ENCODE peak calls at places on chromosomes 4 and X, in nine cellular contexts. One of them, this sample, is unnamed.

GRCh38 chr4:129167640-129168260 is 71.8 kb downstream of the C4orf33 start:
- DNase-seq in MM.1S: no peak
- DNase-seq in effector memory CD4-positive, alpha-beta T cell: no peak
- DNase-seq in HCT116: no peak
- DNase-seq in H7: no peak
- DNase-seq in testis: no peak
- DNase-seq in GM23248: no peak
- DNase-seq in mammary epithelial cell: no peak
- DNase-seq in small intestine: no peak
- DNase-seq in this sample: no peak

GRCh38 chr4:59805176-59805575 is 1395.0 kb upstream of the ADGRL3 start:
- DNase-seq in MM.1S: no peak
- DNase-seq in HCT116: no peak
- DNase-seq in effector memory CD4-positive, alpha-beta T cell: no peak
- DNase-seq in small intestine: no peak
- DNase-seq in GM23248: no peak
- DNase-seq in H7: no peak
- DNase-seq in testis: no peak
- DNase-seq in mammary epithelial cell: no peak
- DNase-seq in this sample: no peak

GRCh38 chrX:40922307-40922706 is 162.9 kb upstream of the USP9X start:
- DNase-seq in GM23248: peak; percentile 57
- DNase-seq in MM.1S: peak; percentile 55
- DNase-seq in H7: peak; percentile 61
- DNase-seq in HCT116: peak; percentile 56
- DNase-seq in small intestine: peak; percentile 65
- DNase-seq in effector memory CD4-positive, alpha-beta T cell: no peak
- DNase-seq in mammary epithelial cell: peak; percentile 55
- DNase-seq in testis: no peak
- DNase-seq in this sample: no peak

GRCh38 chr4:105666693-105667092 is 41.8 kb downstream of the INTS12 start:
- DNase-seq in mammary epithelial cell: peak; percentile 39
- DNase-seq in testis: no peak
- DNase-seq in GM23248: peak; percentile 46
- DNase-seq in MM.1S: peak; percentile 43
- DNase-seq in small intestine: peak; percentile 18
- DNase-seq in HCT116: no peak
- DNase-seq in effector memory CD4-positive, alpha-beta T cell: no peak
- DNase-seq in H7: no peak
- DNase-seq in this sample: no peak

GRCh38 chr4:57233391-57233790 is 123.2 kb upstream of the IGFBP7 start:
- DNase-seq in MM.1S: no peak
- DNase-seq in effector memory CD4-positive, alpha-beta T cell: no peak
- DNase-seq in GM23248: peak; percentile 63
- DNase-seq in mammary epithelial cell: peak; percentile 37
- DNase-seq in H7: no peak
- DNase-seq in testis: no peak
- DNase-seq in HCT116: no peak
- DNase-seq in small intestine: no peak
- DNase-seq in this sample: no peak

GRCh38 chr4:148054275-148054674 is 322.4 kb downstream of the ARHGAP10 start:
- DNase-seq in mammary epithelial cell: no peak
- DNase-seq in H7: no peak
- DNase-seq in MM.1S: no peak
- DNase-seq in effector memory CD4-positive, alpha-beta T cell: no peak
- DNase-seq in HCT116: no peak
- DNase-seq in GM23248: no peak
- DNase-seq in testis: no peak
- DNase-seq in small intestine: peak; percentile 50
- DNase-seq in this sample: peak; percentile 56

GRCh38 chrX:34578237-34578636 is 78.8 kb downstream of the TMEM47 start:
- DNase-seq in mammary epithelial cell: peak; percentile 10
- DNase-seq in effector memory CD4-positive, alpha-beta T cell: no peak
- DNase-seq in HCT116: no peak
- DNase-seq in small intestine: peak; percentile 0
- DNase-seq in GM23248: peak; percentile 54
- DNase-seq in MM.1S: peak; percentile 11
- DNase-seq in H7: no peak
- DNase-seq in testis: no peak
- DNase-seq in this sample: no peak

GRCh38 chr4:182604161-182604591 is 313.0 kb downstream of the DCTD start:
- DNase-seq in HCT116: no peak
- DNase-seq in MM.1S: no peak
- DNase-seq in effector memory CD4-positive, alpha-beta T cell: no peak
- DNase-seq in small intestine: no peak
- DNase-seq in mammary epithelial cell: no peak
- DNase-seq in testis: no peak
- DNase-seq in H7: no peak
- DNase-seq in GM23248: peak; percentile 30
- DNase-seq in this sample: no peak

GRCh38 chr4:118286685-118287084 is 66.1 kb downstream of the PRSS12 start:
- DNase-seq in MM.1S: no peak
- DNase-seq in small intestine: no peak
- DNase-seq in GM23248: no peak
- DNase-seq in effector memory CD4-positive, alpha-beta T cell: no peak
- DNase-seq in HCT116: no peak
- DNase-seq in mammary epithelial cell: peak; percentile 82
- DNase-seq in testis: no peak
- DNase-seq in H7: no peak
- DNase-seq in this sample: no peak

GRCh38 chrX:2342878-2343277 is 157.9 kb downstream of the DHRSX start:
- DNase-seq in H7: no peak
- DNase-seq in MM.1S: no peak
- DNase-seq in GM23248: peak; percentile 36
- DNase-seq in HCT116: no peak
- DNase-seq in mammary epithelial cell: no peak
- DNase-seq in testis: no peak
- DNase-seq in effector memory CD4-positive, alpha-beta T cell: no peak
- DNase-seq in small intestine: no peak
- DNase-seq in this sample: no peak

GRCh38 chr4:156559346-156559745 is 412.3 kb downstream of the PDGFC start:
- DNase-seq in GM23248: peak; percentile 35
- DNase-seq in HCT116: no peak
- DNase-seq in effector memory CD4-positive, alpha-beta T cell: no peak
- DNase-seq in small intestine: no peak
- DNase-seq in mammary epithelial cell: no peak
- DNase-seq in MM.1S: no peak
- DNase-seq in H7: no peak
- DNase-seq in testis: no peak
- DNase-seq in this sample: no peak

GRCh38 chr4:82706349-82707000 is 92.1 kb downstream of the SCD5 start:
- DNase-seq in mammary epithelial cell: peak; percentile 67
- DNase-seq in small intestine: no peak
- DNase-seq in MM.1S: no peak
- DNase-seq in GM23248: peak; percentile 36
- DNase-seq in testis: peak; percentile 35
- DNase-seq in H7: no peak
- DNase-seq in HCT116: no peak
- DNase-seq in effector memory CD4-positive, alpha-beta T cell: no peak
- DNase-seq in this sample: no peak

GRCh38 chr4:19940861-19941260 is 310.8 kb upstream of the SLIT2 start:
- DNase-seq in H7: no peak
- DNase-seq in HCT116: no peak
- DNase-seq in MM.1S: no peak
- DNase-seq in testis: no peak
- DNase-seq in GM23248: no peak
- DNase-seq in small intestine: no peak
- DNase-seq in effector memory CD4-positive, alpha-beta T cell: no peak
- DNase-seq in mammary epithelial cell: no peak
- DNase-seq in this sample: no peak
- H3K27me3 ChIP-seq in H7: no peaks in the 10 kb centered on the region
- H3K27me3 ChIP-seq in HCT116: no peaks in the 10 kb centered on the region
- H3K27me3 ChIP-seq in MM.1S: no peaks in the 10 kb centered on the region
- H3K27me3 ChIP-seq in testis: no peaks in the 10 kb centered on the region
- H3K27me3 ChIP-seq in GM23248: no peaks in the 10 kb centered on the region
- H3K27me3 ChIP-seq in small intestine: no peaks in the 10 kb centered on the region
- H3K27me3 ChIP-seq in effector memory CD4-positive, alpha-beta T cell: no peaks in the 10 kb centered on the region
- H3K27me3 ChIP-seq in mammary epithelial cell: no peaks in the 10 kb centered on the region
- H3K27me3 ChIP-seq in this sample: no peaks in the 10 kb centered on the region

DNA sequence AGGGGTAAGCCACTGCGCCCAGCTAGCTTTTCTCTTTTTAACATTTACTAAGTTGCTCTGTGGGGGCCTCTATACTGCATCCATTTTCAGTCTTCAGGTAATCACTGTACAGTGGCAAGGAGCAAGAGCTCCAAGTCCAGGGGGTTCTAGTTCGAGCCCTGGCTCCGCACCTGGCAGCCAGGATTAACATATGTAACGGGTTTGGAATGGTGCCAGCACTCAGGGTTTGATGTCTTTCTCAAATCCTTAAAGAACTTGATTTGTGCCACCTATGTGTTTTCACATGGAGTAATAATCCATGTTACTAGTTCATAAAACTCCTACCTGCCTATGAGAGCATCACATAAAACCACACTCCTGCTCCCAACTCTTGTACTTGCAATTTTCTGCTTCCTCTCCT is 4.5 kb downstream of the GRPEL1 start:
- DNase-seq in mammary epithelial cell: no peak
- DNase-seq in small intestine: no peak
- DNase-seq in MM.1S: no peak
- DNase-seq in testis: no peak
- DNase-seq in H7: no peak
- DNase-seq in GM23248: no peak
- DNase-seq in effector memory CD4-positive, alpha-beta T cell: no peak
- DNase-seq in HCT116: no peak
- DNase-seq in this sample: no peak
- H3K36me3 ChIP-seq in mammary epithelial cell: peaks cover 43% of the 10 kb centered on the region
- H3K36me3 ChIP-seq in small intestine: peaks cover 29% of the 10 kb centered on the region
- H3K36me3 ChIP-seq in MM.1S: peaks cover 31% of the 10 kb centered on the region
- H3K36me3 ChIP-seq in testis: no peaks in the 10 kb centered on the region
- H3K36me3 ChIP-seq in H7: peaks cover 28% of the 10 kb centered on the region
- H3K36me3 ChIP-seq in GM23248: peaks cover 44% of the 10 kb centered on the region
- H3K36me3 ChIP-seq in effector memory CD4-positive, alpha-beta T cell: peaks cover 54% of the 10 kb centered on the region
- H3K36me3 ChIP-seq in HCT116: peaks cover 36% of the 10 kb centered on the region
- H3K36me3 ChIP-seq in this sample: peaks cover 71% of the 10 kb centered on the region

GRCh38 chr4:8866828-8867623 is 4.6 kb downstream of the HMX1 start:
- DNase-seq in small intestine: no peak
- DNase-seq in mammary epithelial cell: no peak
- DNase-seq in MM.1S: no peak
- DNase-seq in GM23248: no peak
- DNase-seq in H7: peak; percentile 62
- DNase-seq in effector memory CD4-positive, alpha-beta T cell: no peak
- DNase-seq in HCT116: no peak
- DNase-seq in testis: no peak
- DNase-seq in this sample: no peak
- H3K27me3 ChIP-seq in small intestine: peaks cover 70% of the 10 kb centered on the region
- H3K27me3 ChIP-seq in mammary epithelial cell: peaks cover 40% of the 10 kb centered on the region
- H3K27me3 ChIP-seq in MM.1S: peaks cover 75% of the 10 kb centered on the region
- H3K27me3 ChIP-seq in GM23248: peaks cover 29% of the 10 kb centered on the region
- H3K27me3 ChIP-seq in H7: peaks cover 95% of the 10 kb centered on the region
- H3K27me3 ChIP-seq in effector memory CD4-positive, alpha-beta T cell: peaks cover 12% of the 10 kb centered on the region
- H3K27me3 ChIP-seq in HCT116: no peaks in the 10 kb centered on the region
- H3K27me3 ChIP-seq in testis: no peaks in the 10 kb centered on the region
- H3K27me3 ChIP-seq in this sample: no peaks in the 10 kb centered on the region

GRCh38 chr4:185318679-185319078 is 77.0 kb downstream of the LRP2BP start:
- DNase-seq in HCT116: no peak
- DNase-seq in MM.1S: peak; percentile 47
- DNase-seq in testis: no peak
- DNase-seq in effector memory CD4-positive, alpha-beta T cell: no peak
- DNase-seq in H7: peak; percentile 39
- DNase-seq in small intestine: peak; percentile 31
- DNase-seq in mammary epithelial cell: no peak
- DNase-seq in GM23248: no peak
- DNase-seq in this sample: no peak
- H3K36me3 ChIP-seq in HCT116: peaks cover 2% of the 10 kb centered on the region
- H3K36me3 ChIP-seq in MM.1S: peaks cover 12% of the 10 kb centered on the region
- H3K36me3 ChIP-seq in testis: no peaks in the 10 kb centered on the region
- H3K36me3 ChIP-seq in effector memory CD4-positive, alpha-beta T cell: no peaks in the 10 kb centered on the region
- H3K36me3 ChIP-seq in H7: no peaks in the 10 kb centered on the region
- H3K36me3 ChIP-seq in small intestine: no peaks in the 10 kb centered on the region
- H3K36me3 ChIP-seq in mammary epithelial cell: peaks cover 7% of the 10 kb centered on the region
- H3K36me3 ChIP-seq in GM23248: peaks cover 9% of the 10 kb centered on the region
- H3K36me3 ChIP-seq in this sample: no peaks in the 10 kb centered on the region

GRCh38 chr4:165378398-165378762 is 428 bp upstream of the CPE start:
- DNase-seq in MM.1S: no peak
- DNase-seq in effector memory CD4-positive, alpha-beta T cell: no peak
- DNase-seq in testis: no peak
- DNase-seq in small intestine: no peak
- DNase-seq in H7: no peak
- DNase-seq in GM23248: no peak
- DNase-seq in HCT116: no peak
- DNase-seq in mammary epithelial cell: no peak
- DNase-seq in this sample: no peak
- H3K27me3 ChIP-seq in MM.1S: no peaks in the 10 kb centered on the region
- H3K27me3 ChIP-seq in effector memory CD4-positive, alpha-beta T cell: peaks cover 19% of the 10 kb centered on the region
- H3K27me3 ChIP-seq in testis: no peaks in the 10 kb centered on the region
- H3K27me3 ChIP-seq in small intestine: no peaks in the 10 kb centered on the region
- H3K27me3 ChIP-seq in H7: peaks cover 19% of the 10 kb centered on the region
- H3K27me3 ChIP-seq in GM23248: no peaks in the 10 kb centered on the region
- H3K27me3 ChIP-seq in HCT116: no peaks in the 10 kb centered on the region
- H3K27me3 ChIP-seq in mammary epithelial cell: no peaks in the 10 kb centered on the region
- H3K27me3 ChIP-seq in this sample: peaks cover 14% of the 10 kb centered on the region

DNA sequence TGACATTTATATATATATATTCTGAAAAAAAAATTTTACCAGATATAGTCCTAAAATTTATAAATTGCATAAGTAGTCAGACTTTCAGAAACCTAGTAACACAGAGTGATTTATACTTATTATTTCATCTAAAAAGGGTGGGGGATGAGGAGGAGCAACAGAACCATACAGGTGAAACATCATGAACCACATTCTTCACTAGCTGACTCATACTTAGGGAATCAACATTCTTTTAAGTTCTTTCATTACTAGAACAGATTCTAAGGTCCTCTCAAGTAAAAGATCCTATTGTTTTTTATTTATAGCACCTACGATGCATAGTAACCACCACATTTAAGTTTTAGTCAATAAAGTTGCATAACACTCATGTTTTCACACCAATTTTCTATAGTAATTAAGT is 166.1 kb downstream of the LRBA start:
- DNase-seq in H7: no peak
- DNase-seq in mammary epithelial cell: peak; percentile 70
- DNase-seq in GM23248: no peak
- DNase-seq in testis: no peak
- DNase-seq in effector memory CD4-positive, alpha-beta T cell: no peak
- DNase-seq in MM.1S: no peak
- DNase-seq in HCT116: no peak
- DNase-seq in small intestine: no peak
- DNase-seq in this sample: no peak
- H3K36me3 ChIP-seq in H7: peaks cover 2% of the 10 kb centered on the region
- H3K36me3 ChIP-seq in mammary epithelial cell: peaks cover 5% of the 10 kb centered on the region
- H3K36me3 ChIP-seq in GM23248: no peaks in the 10 kb centered on the region
- H3K36me3 ChIP-seq in testis: no peaks in the 10 kb centered on the region
- H3K36me3 ChIP-seq in effector memory CD4-positive, alpha-beta T cell: peaks cover 46% of the 10 kb centered on the region
- H3K36me3 ChIP-seq in MM.1S: peaks cover 7% of the 10 kb centered on the region
- H3K36me3 ChIP-seq in HCT116: peaks cover 7% of the 10 kb centered on the region
- H3K36me3 ChIP-seq in small intestine: peaks cover 7% of the 10 kb centered on the region
- H3K36me3 ChIP-seq in this sample: peaks cover 5% of the 10 kb centered on the region

GRCh38 chr4:3469386-3470243 is 6.5 kb downstream of the DOK7 start:
- DNase-seq in GM23248: no peak
- DNase-seq in testis: no peak
- DNase-seq in mammary epithelial cell: no peak
- DNase-seq in effector memory CD4-positive, alpha-beta T cell: no peak
- DNase-seq in MM.1S: no peak
- DNase-seq in small intestine: no peak
- DNase-seq in HCT116: no peak
- DNase-seq in H7: peak; percentile 57
- DNase-seq in this sample: no peak
- H3K27me3 ChIP-seq in GM23248: no peaks in the 10 kb centered on the region
- H3K27me3 ChIP-seq in testis: no peaks in the 10 kb centered on the region
- H3K27me3 ChIP-seq in mammary epithelial cell: no peaks in the 10 kb centered on the region
- H3K27me3 ChIP-seq in effector memory CD4-positive, alpha-beta T cell: no peaks in the 10 kb centered on the region
- H3K27me3 ChIP-seq in MM.1S: peaks cover 74% of the 10 kb centered on the region
- H3K27me3 ChIP-seq in small intestine: no peaks in the 10 kb centered on the region
- H3K27me3 ChIP-seq in HCT116: no peaks in the 10 kb centered on the region
- H3K27me3 ChIP-seq in H7: no peaks in the 10 kb centered on the region
- H3K27me3 ChIP-seq in this sample: no peaks in the 10 kb centered on the region

GRCh38 chr4:94591289-94591688 is 139.5 kb downstream of the PDLIM5 start:
- DNase-seq in MM.1S: no peak
- DNase-seq in H7: no peak
- DNase-seq in HCT116: no peak
- DNase-seq in small intestine: no peak
- DNase-seq in GM23248: no peak
- DNase-seq in mammary epithelial cell: no peak
- DNase-seq in effector memory CD4-positive, alpha-beta T cell: no peak
- DNase-seq in testis: no peak
- DNase-seq in this sample: no peak
- H3K36me3 ChIP-seq in MM.1S: no peaks in the 10 kb centered on the region
- H3K36me3 ChIP-seq in H7: no peaks in the 10 kb centered on the region
- H3K36me3 ChIP-seq in HCT116: peaks cover 6% of the 10 kb centered on the region
- H3K36me3 ChIP-seq in small intestine: peaks cover 5% of the 10 kb centered on the region
- H3K36me3 ChIP-seq in GM23248: peaks cover 29% of the 10 kb centered on the region
- H3K36me3 ChIP-seq in mammary epithelial cell: peaks cover 15% of the 10 kb centered on the region
- H3K36me3 ChIP-seq in effector memory CD4-positive, alpha-beta T cell: no peaks in the 10 kb centered on the region
- H3K36me3 ChIP-seq in testis: no peaks in the 10 kb centered on the region
- H3K36me3 ChIP-seq in this sample: peaks cover 20% of the 10 kb centered on the region